ENCODE peak calls at places on chromosomes 4 and X, in ten cellular contexts. M, Y, K, H, S, V, G, J, P and F are unnamed samples. For H3K4me1 and H3K9me3, the result is how much of the 10 kb centered on the place peaks cover.

GRCh38 chr4:180134116-180134866 is 2108.9 kb upstream of the TENM3 start:
- DNase-seq in H (peak), K (no peak), J (no peak), Y (no peak), V (no peak), G (no peak), M (peak), P (peak), S (no peak), F (no peak)

GRCh38 chr4:145230726-145231125 is 50.3 kb upstream of the OTUD4 start:
- DNase-seq in G (no peak), P (no peak), M (no peak), Y (no peak), H (no peak), K (no peak), J (no peak), S (no peak), V (no peak), F (no peak)

GRCh38 chr4:153997506-153997905 is 208.6 kb upstream of the SFRP2 start:
- DNase-seq in S (no peak), K (no peak), P (no peak), V (no peak), J (no peak), Y (no peak), G (no peak), H (no peak), M (no peak), F (no peak)

GRCh38 chr4:37976513-37976912 is 16.3 kb downstream of the PTTG2 start:
- DNase-seq in S (peak), P (no peak), M (no peak), Y (no peak), J (no peak), G (no peak), V (no peak), H (peak), K (no peak), F (no peak)

GRCh38 chr4:148054275-148054674 is 322.4 kb downstream of the ARHGAP10 start:
- DNase-seq in G (no peak), M (no peak), K (no peak), S (peak), Y (no peak), V (no peak), H (no peak), J (no peak), P (no peak), F (no peak)

GRCh38 chr4:26418107-26418506 is 72.2 kb downstream of the CCKAR start:
- DNase-seq in H (no peak), Y (no peak), V (no peak), J (no peak), S (no peak), K (no peak), M (no peak), G (no peak), P (no peak), F (no peak)

GRCh38 chrX:25052798-25053534 is 37.2 kb upstream of the ARX start:
- DNase-seq in S (no peak), J (no peak), K (no peak), G (no peak), P (no peak), H (no peak), Y (no peak), V (no peak), M (no peak), F (no peak)

GRCh38 chr4:48234575-48234974 is 35.1 kb downstream of the TEC start:
- DNase-seq in M (no peak), P (no peak), Y (no peak), S (no peak), K (no peak), H (no peak), G (no peak), J (no peak), V (no peak), F (no peak)

GRCh38 chr4:170025523-170026252 is 507 bp downstream of the MFAP3L start:
- DNase-seq in Y (no peak), G (no peak), J (no peak), H (no peak), K (no peak), V (peak), S (no peak), M (peak), P (peak), F (no peak)

GRCh38 chr4:66357316-66357715 is 687.0 kb upstream of the EPHA5 start:
- DNase-seq in K (no peak), Y (no peak), H (peak), V (no peak), P (no peak), G (no peak), S (no peak), J (no peak), M (no peak), F (no peak)

GRCh38 chrX:75784689-75785491 is at the start of gene MAGEE2:
- DNase-seq in M (peak), K (no peak), J (no peak), G (peak), P (no peak), V (peak), S (no peak), Y (no peak), H (no peak), F (no peak)

GRCh38 chrX:100615015-100615414 is 21.6 kb downstream of the TSPAN6 start:
- DNase-seq in J (no peak), S (peak), G (no peak), H (peak), Y (no peak), K (peak), P (peak), V (no peak), M (no peak), F (no peak)

GRCh38 chr4:8244931-8245460 is 24.6 kb upstream of the HTRA3 start:
- DNase-seq in K (no peak), M (no peak), G (peak), V (no peak), Y (no peak), S (no peak), P (no peak), J (no peak), H (no peak), F (no peak)

GRCh38 chr4:105434940-105435339 is 38.9 kb downstream of the PPA2 start:
- DNase-seq in Y (no peak), M (no peak), V (no peak), P (no peak), H (no peak), S (no peak), J (no peak), G (no peak), K (no peak), F (no peak)

GRCh38 chr4:85968945-85969830 is 390.7 kb downstream of the MAPK10 start:
- DNase-seq in V (no peak), J (no peak), G (no peak), Y (no peak), M (no peak), K (no peak), H (peak), S (no peak), P (peak), F (no peak)

GRCh38 chrX:16826207-16826606 is 39.9 kb downstream of the TXLNG start:
- DNase-seq in P (peak), Y (no peak), M (no peak), G (no peak), J (no peak), H (peak), S (peak), K (no peak), V (no peak), F (no peak)

GRCh38 chrX:40402771-40403533 is 177.8 kb upstream of the ATP6AP2 start:
- DNase-seq in P (no peak), K (peak), M (no peak), S (no peak), Y (no peak), G (no peak), V (peak), H (peak), J (peak), F (no peak)

GRCh38 chr4:26573389-26573794 is 10.5 kb upstream of the TBC1D19 start:
- DNase-seq in S (peak), P (no peak), Y (no peak), H (no peak), M (no peak), J (no peak), K (no peak), G (no peak), V (no peak), F (no peak)

GRCh38 chrX:20063716-20064351 is 52.9 kb downstream of the MAP7D2 start:
- DNase-seq in H (peak), K (no peak), V (no peak), Y (no peak), M (no peak), S (no peak), G (no peak), J (no peak), P (no peak), F (no peak)

GRCh38 chr4:24991015-24991414 is 39.7 kb downstream of the LGI2 start:
- DNase-seq in K (no peak), M (no peak), Y (peak), P (no peak), V (peak), H (peak), S (no peak), G (no peak), J (no peak), F (no peak)

GRCh38 chr4:90503677-90504076 is 376.5 kb downstream of the CCSER1 start:
- DNase-seq in M (no peak), K (no peak), Y (no peak), V (no peak), G (no peak), H (no peak), S (no peak), J (no peak), P (no peak), F (no peak)

GRCh38 chr4:38753021-38753806 is 29.6 kb downstream of the TLR10 start:
- DNase-seq in P (peak), V (peak), Y (peak), S (peak), M (peak), J (peak), K (peak), H (peak), G (peak), F (peak)

GRCh38 chrX:397575-397974 is 10.9 kb upstream of the PPP2R3B start:
- DNase-seq in P (peak), M (no peak), J (no peak), S (no peak), G (no peak), K (no peak), V (no peak), Y (peak), H (no peak), F (no peak)

GRCh38 chr4:138367942-138368341 is 125.8 kb upstream of the SLC7A11 start:
- DNase-seq in Y (no peak), K (no peak), M (no peak), P (no peak), V (no peak), J (no peak), G (no peak), H (no peak), S (no peak), F (no peak)

GRCh38 chrX:872090-872489 is 241.5 kb downstream of the SHOX start:
- DNase-seq in S (no peak), P (no peak), M (no peak), H (no peak), K (no peak), J (no peak), V (no peak), Y (no peak), G (no peak), F (no peak)

GRCh38 chr4:179605196-179605595 is 2163.0 kb upstream of the AGA start:
- DNase-seq in M (no peak), V (no peak), Y (no peak), P (no peak), G (no peak), H (no peak), K (no peak), S (no peak), J (no peak), F (no peak)

GRCh38 chr4:14222630-14223029 is 595.1 kb upstream of the BOD1L1 start:
- DNase-seq in V (no peak), K (no peak), S (no peak), H (no peak), Y (peak), J (no peak), M (no peak), P (no peak), G (no peak), F (no peak)

GRCh38 chrX:20361890-20362262 is 95.2 kb upstream of the RPS6KA3 start:
- DNase-seq in J (no peak), P (peak), M (no peak), S (peak), V (no peak), Y (no peak), H (no peak), K (no peak), G (no peak), F (no peak)

GRCh38 chrX:107323786-107324492 is 117.5 kb downstream of the DNAAF6 start:
- DNase-seq in S (no peak), P (no peak), G (no peak), H (no peak), J (no peak), K (no peak), Y (no peak), M (no peak), V (no peak), F (no peak)

GRCh38 chrX:49198540-49199314 is 1.3 kb downstream of the SYP start:
- DNase-seq in M (no peak), K (no peak), Y (no peak), P (no peak), S (no peak), J (no peak), V (no peak), H (no peak), G (no peak), F (no peak)

GRCh38 chr4:43776371-43776770 is 672.2 kb downstream of the KCTD8 start:
- DNase-seq in M (no peak), G (no peak), S (no peak), P (no peak), Y (no peak), K (no peak), H (no peak), J (no peak), V (no peak), F (no peak)

GRCh38 chrX:39728025-39728424 is 369.7 kb downstream of the BCOR start:
- DNase-seq in Y (peak), H (no peak), K (no peak), J (no peak), V (peak), G (no peak), M (no peak), S (no peak), P (no peak), F (no peak)

GRCh38 chr4:56683455-56683854 is 2.4 kb upstream of the HOPX start:
- DNase-seq in K (no peak), P (no peak), V (no peak), J (no peak), M (no peak), H (no peak), Y (no peak), G (no peak), S (no peak), F (no peak)

GRCh38 chr4:142556613-142557012 is 289.5 kb downstream of the INPP4B start:
- DNase-seq in G (no peak), Y (no peak), V (no peak), P (no peak), M (no peak), K (no peak), J (no peak), H (no peak), S (no peak), F (no peak)

GRCh38 chr4:181959121-181959520 is 284.1 kb upstream of the TENM3 start:
- DNase-seq in J (no peak), Y (no peak), G (no peak), V (no peak), P (peak), S (no peak), H (peak), M (no peak), K (no peak), F (no peak)

GRCh38 chr4:37604464-37604863 is 81.7 kb downstream of the RELL1 start:
- DNase-seq in V (no peak), P (no peak), H (peak), S (peak), M (no peak), G (no peak), J (no peak), K (no peak), Y (no peak), F (no peak)

GRCh38 chrX:119646515-119646914 is 40.3 kb upstream of the NKRF start:
- DNase-seq in Y (no peak), H (no peak), J (no peak), G (no peak), M (no peak), K (no peak), V (no peak), S (no peak), P (no peak), F (no peak)

GRCh38 chrX:103941201-103941975 is 21.0 kb upstream of the TMSB15B start:
- DNase-seq in H (peak), J (no peak), V (no peak), G (no peak), S (no peak), M (no peak), P (peak), K (no peak), Y (no peak), F (no peak)

GRCh38 chr4:8010618-8011017 is 71.0 kb upstream of the AFAP1 start:
- DNase-seq in Y (no peak), M (peak), J (no peak), K (no peak), H (no peak), S (no peak), G (peak), V (no peak), P (peak), F (peak)

DNA sequence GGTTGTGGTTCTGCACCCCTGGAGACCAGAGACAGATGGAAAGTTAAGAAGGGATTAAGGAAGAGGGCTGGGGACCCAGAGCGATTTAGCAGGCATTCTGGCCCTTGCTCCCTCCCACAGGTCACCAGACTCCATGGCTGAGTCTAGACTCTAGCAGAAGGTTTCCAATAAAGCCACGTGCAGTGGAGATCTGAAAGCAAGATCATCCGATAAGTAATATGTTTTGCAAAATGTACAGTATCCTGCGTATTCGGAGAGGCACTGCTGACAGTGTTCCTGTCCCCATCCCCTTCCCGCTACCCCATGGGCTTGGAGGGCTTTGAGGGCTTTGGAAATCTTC is 531 bp upstream of the GPRIN3 start:
- DNase-seq in Y (no peak), P (no peak), G (no peak), S (no peak), V (no peak), M (no peak), K (no peak), H (no peak), J (no peak), F (no peak)
- H3K4me1 ChIP-seq in Y (under half), P (under half), G (under half), S (under half), V (under half), M (under half), K (under half), H (under half), J (under half), F (under half)

GRCh38 chrX:130825509-130825908 is 77.5 kb downstream of the ENOX2 start:
- DNase-seq in S (no peak), P (no peak), H (no peak), J (no peak), G (no peak), V (no peak), M (no peak), K (no peak), Y (no peak), F (no peak)
- TF ChIP-seq CTCF in S (no peak), P (no peak), H (no peak), J (no peak), G (no peak), V (no peak), M (no peak), K (no peak), Y (no peak), F (no peak)

GRCh38 chr4:166493828-166494432 is 620.9 kb downstream of the TLL1 start:
- DNase-seq in Y (no peak), V (no peak), S (no peak), G (no peak), P (no peak), J (no peak), H (peak), K (no peak), M (no peak), F (no peak)
- H3K9me3 ChIP-seq in Y (under half), V (under half), S (under half), G (under half), P (under half), J (under half), H (under half), K (under half), M (under half), F (under half)

GRCh38 chr4:2800691-2801596 is 8.1 kb downstream of the SH3BP2 start:
- DNase-seq in M (peak), J (peak), G (peak), V (peak), S (peak), H (no peak), P (peak), Y (peak), K (peak), F (peak)
- H3K4me1 ChIP-seq in M (half or more), J (half or more), G (under half), V (under half), S (half or more), H (under half), P (under half), Y (half or more), K (under half), F (under half)